ENCODE peak calls at places on chromosomes 2 and 18, in eight cellular contexts. D, G, Y, N, E, I, R and H are unnamed samples.

GRCh38 chr18:37251679-37252078 is 313.9 kb downstream of the CELF4 start:
- DNase-seq in D (no peak), G (no peak), Y (no peak), N (no peak), E (no peak), I (no peak), R (no peak), H (no peak)

GRCh38 chr2:12596771-12597170 is 120.0 kb upstream of the TRIB2 start:
- DNase-seq in D (no peak), G (no peak), Y (no peak), N (no peak), E (no peak), I (no peak), R (no peak), H (no peak)

GRCh38 chr2:62787381-62787780 is 81.9 kb downstream of the EHBP1 start:
- DNase-seq in D (no peak), G (peak), Y (no peak), N (peak), E (peak), I (no peak), R (peak), H (no peak)

GRCh38 chr18:77000527-77000926 is 132.1 kb downstream of the MBP start:
- DNase-seq in D (no peak), G (peak), Y (no peak), N (no peak), E (peak), I (no peak), R (peak), H (no peak)

GRCh38 chr2:35421485-35421884 is 934.1 kb upstream of the CRIM1 start:
- DNase-seq in D (no peak), G (no peak), Y (no peak), N (no peak), E (no peak), I (no peak), R (no peak), H (no peak)

GRCh38 chr2:68185541-68186164 is 28.0 kb downstream of the PNO1 start:
- DNase-seq in D (no peak), G (peak), Y (no peak), N (peak), E (peak), I (no peak), R (peak), H (no peak)

GRCh38 chr2:20625491-20625919 is 25.4 kb downstream of the HS1BP3 start:
- DNase-seq in D (no peak), G (no peak), Y (no peak), N (no peak), E (no peak), I (no peak), R (no peak), H (no peak)

GRCh38 chr2:60746318-60746717 is 9.8 kb upstream of the PAPOLG start:
- DNase-seq in D (no peak), G (no peak), Y (no peak), N (no peak), E (no peak), I (no peak), R (peak), H (no peak)

GRCh38 chr2:120287183-120288015 is 34.7 kb downstream of the RALB start:
- DNase-seq in D (no peak), G (peak), Y (no peak), N (peak), E (peak), I (peak), R (no peak), H (peak)

GRCh38 chr2:13638181-13638580 is 921.4 kb downstream of the TRIB2 start:
- DNase-seq in D (no peak), G (no peak), Y (no peak), N (no peak), E (no peak), I (no peak), R (no peak), H (no peak)

GRCh38 chr2:46144133-46144800 is 152.9 kb upstream of the EPAS1 start:
- DNase-seq in D (no peak), G (no peak), Y (no peak), N (no peak), E (no peak), I (no peak), R (no peak), H (no peak)

GRCh38 chr2:80073134-80073561 is 231.4 kb downstream of the LRRTM1 start:
- DNase-seq in D (no peak), G (peak), Y (no peak), N (peak), E (peak), I (peak), R (peak), H (peak)

GRCh38 chr2:215022418-215022817 is 116.0 kb downstream of the ABCA12 start:
- DNase-seq in D (no peak), G (peak), Y (no peak), N (peak), E (no peak), I (peak), R (no peak), H (no peak)

GRCh38 chr18:63016270-63016669 is 300.9 kb downstream of the PHLPP1 start:
- DNase-seq in D (no peak), G (peak), Y (no peak), N (peak), E (peak), I (peak), R (peak), H (peak)

GRCh38 chr2:16652296-16653082 is 13.1 kb downstream of the CYRIA start:
- DNase-seq in D (peak), G (peak), Y (no peak), N (peak), E (peak), I (no peak), R (no peak), H (no peak)

GRCh38 chr2:119009110-119009509 is 67.1 kb downstream of the MARCO start:
- DNase-seq in D (no peak), G (no peak), Y (no peak), N (no peak), E (no peak), I (no peak), R (no peak), H (no peak)

GRCh38 chr2:174336403-174337336 is 1.9 kb downstream of the SP9 start:
- DNase-seq in D (no peak), G (no peak), Y (no peak), N (no peak), E (peak), I (no peak), R (peak), H (no peak)

GRCh38 chr2:191486584-191487320 is 191.2 kb upstream of the NABP1 start:
- DNase-seq in D (no peak), G (peak), Y (no peak), N (peak), E (peak), I (peak), R (no peak), H (peak)

GRCh38 chr18:33583901-33584300 is 5.9 kb downstream of the ASXL3 start:
- DNase-seq in D (no peak), G (no peak), Y (no peak), N (no peak), E (no peak), I (no peak), R (no peak), H (no peak)

GRCh38 chr2:223464071-223464470 is 138.1 kb downstream of the SCG2 start:
- DNase-seq in D (no peak), G (peak), Y (no peak), N (no peak), E (no peak), I (no peak), R (no peak), H (no peak)

GRCh38 chr2:118127250-118127649 is 39.0 kb downstream of the INSIG2 start:
- DNase-seq in D (no peak), G (no peak), Y (no peak), N (no peak), E (no peak), I (no peak), R (no peak), H (no peak)

GRCh38 chr18:32349728-32350395 is 120.8 kb downstream of the GAREM1 start:
- DNase-seq in D (peak), G (peak), Y (no peak), N (peak), E (peak), I (peak), R (no peak), H (peak)

GRCh38 chr2:8457092-8457481 is 224.8 kb upstream of the ID2 start:
- DNase-seq in D (peak), G (no peak), Y (no peak), N (no peak), E (peak), I (no peak), R (peak), H (no peak)

GRCh38 chr2:150856596-150857281 is 369.3 kb upstream of the RND3 start:
- DNase-seq in D (no peak), G (no peak), Y (no peak), N (no peak), E (no peak), I (no peak), R (peak), H (no peak)

GRCh38 chr2:28128281-28128950 is 237.9 kb downstream of the BABAM2 start:
- DNase-seq in D (no peak), G (peak), Y (no peak), N (no peak), E (no peak), I (no peak), R (no peak), H (no peak)

GRCh38 chr2:62369549-62370164 is 136.3 kb downstream of the TMEM17 start:
- DNase-seq in D (no peak), G (no peak), Y (no peak), N (no peak), E (no peak), I (no peak), R (peak), H (no peak)

GRCh38 chr2:134917219-134917957 is 1.2 kb upstream of the CCNT2 start:
- DNase-seq in D (no peak), G (no peak), Y (no peak), N (no peak), E (peak), I (no peak), R (no peak), H (no peak)

GRCh38 chr2:70328921-70329561 is 27.2 kb upstream of the FAM136A start:
- DNase-seq in D (no peak), G (no peak), Y (no peak), N (no peak), E (peak), I (no peak), R (no peak), H (no peak)

GRCh38 chr2:20091305-20091991 is 40.0 kb upstream of the LAPTM4A start:
- DNase-seq in D (peak), G (peak), Y (no peak), N (peak), E (no peak), I (peak), R (no peak), H (peak)

GRCh38 chr2:240425236-240425615 is 10.2 kb upstream of the GPC1 start:
- DNase-seq in D (no peak), G (no peak), Y (no peak), N (no peak), E (no peak), I (no peak), R (no peak), H (no peak)
- TF ChIP-seq CTCF in D (no peak), G (no peak), Y (no peak), N (no peak), E (no peak), I (no peak), R (no peak), H (no peak)

DNA sequence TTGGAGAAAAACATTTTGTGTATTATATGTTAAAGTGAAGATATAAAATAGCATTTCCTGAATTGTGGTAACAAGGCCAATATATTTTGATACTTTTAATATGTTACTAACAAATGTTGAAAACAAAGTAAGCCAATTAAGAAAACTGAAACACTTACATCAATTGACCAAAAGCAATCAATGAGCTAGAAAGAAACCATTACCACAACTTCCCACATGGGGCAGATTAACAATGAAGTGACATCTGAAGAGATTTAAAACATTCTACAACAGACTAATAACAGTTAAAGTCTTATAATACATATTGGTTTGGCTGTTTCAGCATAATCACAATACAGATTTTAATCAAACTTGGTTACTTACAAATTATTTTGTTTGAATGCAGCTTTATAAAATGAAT is 282.4 kb upstream of the NETO1 start:
- DNase-seq in D (no peak), G (no peak), Y (no peak), N (no peak), E (no peak), I (no peak), R (no peak), H (no peak)
- TF ChIP-seq CTCF in D (no peak), G (no peak), Y (no peak), N (no peak), E (no peak), I (peak), R (no peak), H (no peak)

DNA sequence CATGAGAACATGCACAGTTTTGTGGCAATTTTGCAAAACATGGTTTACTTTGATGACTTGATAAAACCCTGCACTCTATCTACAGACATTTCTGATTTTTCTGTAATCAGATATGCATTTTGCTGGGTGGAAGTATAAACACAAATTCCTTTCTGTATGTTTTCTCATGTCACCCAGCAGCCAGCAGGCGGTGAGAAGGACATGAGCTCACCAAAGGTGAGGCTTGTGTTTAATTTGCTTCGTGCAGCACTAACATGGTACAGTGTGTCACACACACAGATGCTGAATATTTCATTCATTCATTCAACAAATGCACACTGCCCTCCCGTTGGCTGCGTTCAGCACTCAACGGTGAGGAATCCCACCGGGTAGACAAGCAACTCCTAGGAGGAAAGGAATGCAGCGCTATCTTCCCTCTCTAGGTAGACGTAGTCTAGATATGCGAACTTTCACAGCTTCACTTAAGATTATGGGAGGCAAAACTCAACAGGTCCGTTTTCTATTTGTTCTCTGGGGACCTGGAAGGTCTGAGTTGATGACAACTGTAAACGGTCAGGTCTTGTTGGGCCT is 85.2 kb downstream of the LONRF2 start:
- DNase-seq in D (no peak), G (no peak), Y (no peak), N (no peak), E (no peak), I (no peak), R (no peak), H (no peak)
- TF ChIP-seq CTCF in D (no peak), G (no peak), Y (peak), N (no peak), E (no peak), I (no peak), R (no peak), H (no peak)

GRCh38 chr2:106868199-106868598 is 17.8 kb downstream of the ST6GAL2 start:
- DNase-seq in D (no peak), G (no peak), Y (no peak), N (no peak), E (no peak), I (no peak), R (no peak), H (no peak)
- TF ChIP-seq CTCF in D (no peak), G (no peak), Y (peak), N (peak), E (peak), I (no peak), R (peak), H (no peak)

GRCh38 chr2:200658278-200658864 is 72.6 kb downstream of the AOX1 start:
- DNase-seq in D (no peak), G (no peak), Y (no peak), N (no peak), E (no peak), I (no peak), R (no peak), H (no peak)
- TF ChIP-seq CTCF in D (no peak), G (no peak), Y (no peak), N (no peak), E (no peak), I (no peak), R (peak), H (no peak)